ENCODE peak calls at places on chromosome 17, in four cellular contexts. O is activated effector memory CD4-positive, alpha-beta T cell treated with Interleukin-2 at 50 U/mL for 16 hours; E is activated CD4-positive, alpha-beta T cell treated with anti-CD3 and anti-CD28 coated beads for 48 hours; N is HFFc6. Q is an unnamed sample.

GRCh38 chr17:66365903-66366302 is 63.5 kb downstream of the PRKCA start:
- DNase-seq in O (no peak), E (no peak), N (no peak), Q (no peak)

GRCh38 chr17:15441315-15441714 is 26.1 kb downstream of the CDRT4 start:
- DNase-seq in O (no peak), E (no peak), N (no peak), Q (no peak)

GRCh38 chr17:76491271-76492184 is 9.7 kb downstream of the RHBDF2 start:
- DNase-seq in O (no peak), E (no peak), N (no peak), Q (no peak)

GRCh38 chr17:40311575-40311974 is 2.6 kb downstream of the RARA start:
- DNase-seq in O (no peak), E (no peak), N (no peak), Q (no peak)

GRCh38 chr17:3006801-3007200 is 56.6 kb downstream of the OR1D5 start:
- DNase-seq in O (no peak), E (no peak), N (no peak), Q (no peak)

GRCh38 chr17:27778193-27778592 is 22.1 kb downstream of the NOS2 start:
- DNase-seq in O (no peak), E (no peak), N (peak), Q (no peak)

GRCh38 chr17:56973520-56973919 is 4.4 kb upstream of the SCPEP1 start:
- DNase-seq in O (no peak), E (no peak), N (peak), Q (no peak)

GRCh38 chr17:38568845-38569510 is 36.8 kb downstream of the SRCIN1 start:
- DNase-seq in O (no peak), E (no peak), N (no peak), Q (no peak)

GRCh38 chr17:19376799-19377198 is 1.5 kb upstream of the MAPK7 start:
- DNase-seq in O (no peak), E (peak), N (no peak), Q (peak)

GRCh38 chr17:55273579-55274370 is 9.0 kb downstream of the HLF start:
- DNase-seq in O (no peak), E (no peak), N (peak), Q (no peak)

GRCh38 chr17:33949100-33949499 is 306.0 kb upstream of the CCL2 start:
- DNase-seq in O (no peak), E (no peak), N (no peak), Q (no peak)

GRCh38 chr17:64084086-64084939 is 45.6 kb downstream of the ERN1 start:
- DNase-seq in O (no peak), E (no peak), N (peak), Q (peak)

GRCh38 chr17:78154903-78155811 is 9.0 kb downstream of the C17orf99 start:
- DNase-seq in O (no peak), E (no peak), N (no peak), Q (peak)

GRCh38 chr17:46785696-46786095 is 32.8 kb downstream of the WNT3 start:
- DNase-seq in O (no peak), E (no peak), N (no peak), Q (no peak)

GRCh38 chr17:5031365-5032082 is 3.7 kb downstream of the SLC52A1 start:
- DNase-seq in O (peak), E (peak), N (peak), Q (peak)

GRCh38 chr17:34378664-34379101 is 15.7 kb upstream of the CCL1 start:
- DNase-seq in O (no peak), E (peak), N (no peak), Q (peak)

GRCh38 chr17:3794890-3795757 is 5.9 kb downstream of the ITGAE start:
- DNase-seq in O (peak), E (peak), N (peak), Q (no peak)

GRCh38 chr17:78425429-78425828 is 47.0 kb downstream of the PGS1 start:
- DNase-seq in O (no peak), E (no peak), N (no peak), Q (no peak)

GRCh38 chr17:47188266-47188665 is 829 bp downstream of the CDC27 start:
- DNase-seq in O (no peak), E (peak), N (peak), Q (peak)

GRCh38 chr17:6914711-6915110 is 81.1 kb upstream of the ALOX12 start:
- DNase-seq in O (no peak), E (peak), N (no peak), Q (no peak)

GRCh38 chr17:4872786-4873185 is 26.6 kb upstream of the C17orf107 start:
- DNase-seq in O (no peak), E (no peak), N (no peak), Q (no peak)

GRCh38 chr17:60645918-60646523 is 31.6 kb upstream of the BCAS3 start:
- DNase-seq in O (no peak), E (no peak), N (no peak), Q (no peak)

Q was measured in MM.1S.